ENCODE peak calls at places on chromosome 13, in five cellular contexts. T is left lung, W is tibial artery, U is upper lobe of right lung, B is hepatocyte. D is an unnamed sample.

GRCh38 chr13:26914624-26915023 is 154.0 kb upstream of the GPR12 start:
- DNase-seq in T (no peak), W (no peak), U (no peak), B (no peak), D (peak; percentile 5)

GRCh38 chr13:51805925-51806324 is 2.0 kb upstream of the DHRS12 start:
- DNase-seq in T (no peak), W (no peak), U (no peak), B (no peak), D (no peak)

GRCh38 chr13:113415032-113415431 is 38.3 kb downstream of the ADPRHL1 start:
- DNase-seq in T (peak; percentile 47), W (no peak), U (no peak), B (no peak), D (no peak)

GRCh38 chr13:25455146-25455545 is 83.4 kb downstream of the ATP8A2 start:
- DNase-seq in T (no peak), W (no peak), U (no peak), B (no peak), D (no peak)

GRCh38 chr13:113997845-113998751 is 24.2 kb upstream of the C13orf46 start:
- DNase-seq in T (peak; percentile 80), W (peak; percentile 88), U (no peak), B (no peak), D (no peak)

GRCh38 chr13:28349901-28350654 is 144.8 kb downstream of the FLT1 start:
- DNase-seq in T (no peak), W (no peak), U (no peak), B (peak; percentile 28), D (no peak)

GRCh38 chr13:49516467-49516866 is 20.7 kb downstream of the PHF11 start:
- DNase-seq in T (no peak), W (no peak), U (no peak), B (no peak), D (no peak)

GRCh38 chr13:34750078-34750703 is 191.9 kb upstream of the NBEA start:
- DNase-seq in T (no peak), W (no peak), U (peak; percentile 49), B (peak; percentile 31), D (peak; percentile 8)

GRCh38 chr13:20495087-20496023 is 30.3 kb downstream of the CRYL1 start:
- DNase-seq in T (no peak), W (no peak), U (no peak), B (peak; percentile 79), D (peak; percentile 30)

GRCh38 chr13:31100721-31101120 is 61.0 kb downstream of the HSPH1 start:
- DNase-seq in T (no peak), W (no peak), U (no peak), B (no peak), D (no peak)

GRCh38 chr13:21663197-21663596 is 7.7 kb upstream of the FGF9 start:
- DNase-seq in T (no peak), W (no peak), U (no peak), B (peak; percentile 43), D (no peak)

GRCh38 chr13:38308736-38309135 is 40.9 kb upstream of the UFM1 start:
- DNase-seq in T (no peak), W (no peak), U (no peak), B (peak; percentile 13), D (peak; percentile 73)

GRCh38 chr13:50292082-50292481 is 276.8 kb downstream of the KCNRG start:
- DNase-seq in T (no peak), W (no peak), U (no peak), B (no peak), D (no peak)

GRCh38 chr13:99481357-99481756 is 19.9 kb upstream of the TM9SF2 start:
- DNase-seq in T (no peak), W (no peak), U (no peak), B (no peak), D (no peak)

GRCh38 chr13:101655435-101655834 is 203.0 kb downstream of the ITGBL1 start:
- DNase-seq in T (no peak), W (no peak), U (no peak), B (no peak), D (peak; percentile 25)

GRCh38 chr13:84405286-84405685 is 523.0 kb upstream of the SLITRK1 start:
- DNase-seq in T (no peak), W (no peak), U (no peak), B (no peak), D (peak; percentile 58)

GRCh38 chr13:33678906-33679657 is 138.9 kb upstream of the RFC3 start:
- DNase-seq in T (no peak), W (no peak), U (peak; percentile 72), B (peak; percentile 79), D (peak; percentile 83)

GRCh38 chr13:105979586-105979985 is 555.9 kb downstream of the EFNB2 start:
- DNase-seq in T (no peak), W (no peak), U (no peak), B (peak; percentile 82), D (no peak)

GRCh38 chr13:87122551-87122950 is 548.6 kb upstream of the SLITRK5 start:
- DNase-seq in T (no peak), W (no peak), U (no peak), B (no peak), D (peak; percentile 49)

GRCh38 chr13:113753171-113753570 is 5.9 kb upstream of the TMEM255B start:
- DNase-seq in T (no peak), W (no peak), U (no peak), B (no peak), D (no peak)

GRCh38 chr13:30673669-30674521 is 56.2 kb downstream of the USPL1 start:
- DNase-seq in T (peak; percentile 98), W (peak; percentile 96), U (peak; percentile 98), B (peak; percentile 94), D (peak; percentile 82)

GRCh38 chr13:23777571-23777870 is 111.7 kb downstream of the MIPEP start:
- DNase-seq in T (no peak), W (no peak), U (no peak), B (no peak), D (no peak)

GRCh38 chr13:80341098-80341701 is at the start of gene SPRY2:
- DNase-seq in T (peak; percentile 95), W (peak; percentile 96), U (peak; percentile 95), B (peak; percentile 97), D (peak; percentile 95)

GRCh38 chr13:73198888-73199497 is 140.2 kb downstream of the KLF5 start:
- DNase-seq in T (no peak), W (no peak), U (no peak), B (no peak), D (no peak)

GRCh38 chr13:44425041-44425814 is 51.6 kb downstream of the SERP2 start:
- DNase-seq in T (no peak), W (no peak), U (no peak), B (no peak), D (no peak)

DNA sequence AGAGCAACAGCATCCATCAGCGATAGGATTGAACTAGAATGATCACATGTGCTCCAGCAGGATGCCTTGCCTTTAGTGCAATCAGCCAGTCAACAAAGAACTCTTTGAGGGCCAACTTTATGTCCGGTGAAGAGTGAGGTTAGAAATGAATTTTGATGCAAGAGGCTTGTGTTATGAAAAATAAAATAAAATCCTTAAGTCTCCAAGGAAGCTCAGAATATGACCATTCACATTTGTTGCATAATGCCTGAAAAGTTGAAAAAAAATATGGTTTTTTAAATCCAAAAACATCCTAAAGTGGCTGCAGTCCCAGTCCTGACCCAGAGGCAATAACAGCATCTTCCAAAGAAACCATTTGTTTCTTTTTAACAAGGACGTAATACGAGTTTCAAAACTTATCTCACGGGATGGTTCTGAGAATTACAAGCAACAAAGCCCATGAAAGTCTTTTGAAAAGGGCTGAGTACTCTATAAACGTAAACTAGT is 61.3 kb downstream of the DCLK1 start:
- DNase-seq in T (no peak), W (no peak), U (no peak), B (no peak), D (no peak)
- H3K4me1 ChIP-seq in T (no peaks in the 10 kb centered on the region), W (no peaks in the 10 kb centered on the region), U (no peaks in the 10 kb centered on the region), B (no peaks in the 10 kb centered on the region), D (no peaks in the 10 kb centered on the region)

GRCh38 chr13:60623131-60623530 is 226.1 kb downstream of the TDRD3 start:
- DNase-seq in T (no peak), W (no peak), U (no peak), B (no peak), D (no peak)

GRCh38 chr13:60619461-60619860 is 222.4 kb downstream of the TDRD3 start:
- DNase-seq in T (no peak), W (no peak), U (no peak), B (no peak), D (no peak)

GRCh38 chr13:60620611-60621395 is 223.8 kb downstream of the TDRD3 start:
- DNase-seq in T (no peak), W (no peak), U (no peak), B (no peak), D (peak; percentile 44)

GRCh38 chr13:60613080-60613479 is 216.1 kb downstream of the TDRD3 start:
- DNase-seq in T (no peak), W (no peak), U (no peak), B (no peak), D (no peak)

GRCh38 chr13:60617863-60618733 is 221.1 kb downstream of the TDRD3 start:
- DNase-seq in T (no peak), W (no peak), U (no peak), B (peak; percentile 19), D (peak; percentile 22)
- TF ChIP-seq CTCF in T (no peak), W (peak; percentile 25), U (no peak), B (peak; percentile 50), D (peak; percentile 44)

GRCh38 chr13:39887424-39887823 is 232.0 kb downstream of the COG6 start:
- DNase-seq in T (no peak), W (no peak), U (no peak), B (no peak), D (no peak)
- H3K4me1 ChIP-seq in T (no peaks in the 10 kb centered on the region), W (no peaks in the 10 kb centered on the region), U (no peaks in the 10 kb centered on the region), B (no peaks in the 10 kb centered on the region), D (peaks cover 8% of the 10 kb centered on the region)

GRCh38 chr13:75426421-75426820 is 55.5 kb downstream of the TBC1D4 start:
- DNase-seq in T (no peak), W (no peak), U (no peak), B (no peak), D (no peak)

GRCh38 chr13:75430618-75431209 is 51.3 kb downstream of the TBC1D4 start:
- DNase-seq in T (no peak), W (no peak), U (no peak), B (no peak), D (no peak)

GRCh38 chr13:75432811-75433244 is 49.1 kb downstream of the TBC1D4 start:
- DNase-seq in T (no peak), W (no peak), U (no peak), B (no peak), D (no peak)

GRCh38 chr13:75437582-75438318 is 44.2 kb downstream of the TBC1D4 start:
- DNase-seq in T (no peak), W (no peak), U (no peak), B (peak; percentile 48), D (peak; percentile 35)

GRCh38 chr13:75432045-75432444 is 49.9 kb downstream of the TBC1D4 start:
- DNase-seq in T (no peak), W (no peak), U (no peak), B (no peak), D (no peak)
- TF ChIP-seq CTCF in T (no peak), W (no peak), U (no peak), B (no peak), D (no peak)

GRCh38 chr13:46627462-46627861 is 74.5 kb downstream of the LRCH1 start:
- DNase-seq in T (no peak), W (no peak), U (no peak), B (no peak), D (no peak)
- H3K4me1 ChIP-seq in T (peaks cover 37% of the 10 kb centered on the region), W (peaks cover 36% of the 10 kb centered on the region), U (peaks cover 24% of the 10 kb centered on the region), B (peaks cover 27% of the 10 kb centered on the region), D (peaks cover 7% of the 10 kb centered on the region)

D was measured in astrocyte.